ENCODE peak calls at places on chromosomes 3 and 15, in seven cellular contexts. U, S, F, N, D, E and L are unnamed samples.

GRCh38 chr3:50274371-50275104 is 4.3 kb upstream of the LSMEM2 start:
- DNase-seq in U (peak), S (no peak), N (peak), D (peak), F (no peak), E (peak), L (peak)

GRCh38 chr15:31268108-31268501 is 58.5 kb upstream of the KLF13 start:
- DNase-seq in N (no peak), F (no peak), E (no peak), S (no peak), D (no peak), U (no peak), L (no peak)

GRCh38 chr3:170814822-170815221 is 55.2 kb downstream of the RPL22L1 start:
- DNase-seq in D (no peak), U (no peak), N (no peak), F (no peak), E (no peak), S (no peak), L (no peak)

GRCh38 chr3:97689962-97690361 is 74.6 kb upstream of the ARL6 start:
- DNase-seq in N (no peak), U (no peak), D (no peak), F (no peak), S (no peak), E (no peak), L (no peak)

GRCh38 chr3:141367038-141367730 is 1.1 kb upstream of the ZBTB38 start:
- DNase-seq in S (no peak), D (peak), U (no peak), F (no peak), E (no peak), N (peak), L (no peak)

GRCh38 chr3:33218072-33218445 is 551 bp downstream of the SUSD5 start:
- DNase-seq in S (no peak), N (no peak), F (peak), D (peak), U (no peak), E (no peak), L (no peak)

GRCh38 chr15:80242802-80243201 is 9.2 kb downstream of the CTXND1 start:
- DNase-seq in S (no peak), N (no peak), U (no peak), D (no peak), E (no peak), F (no peak), L (no peak)

GRCh38 chr3:179702271-179702947 is 49.6 kb downstream of the USP13 start:
- DNase-seq in S (no peak), N (no peak), F (no peak), D (no peak), U (no peak), E (no peak), L (no peak)

GRCh38 chr15:91807122-91807521 is 46.4 kb upstream of the SLCO3A1 start:
- DNase-seq in U (no peak), E (no peak), S (no peak), D (no peak), F (no peak), N (no peak), L (no peak)

GRCh38 chr15:85010472-85011209 is 29.0 kb downstream of the PDE8A start:
- DNase-seq in D (no peak), F (no peak), S (no peak), U (no peak), N (no peak), E (no peak), L (no peak)

GRCh38 chr3:127069814-127070440 is 87.0 kb downstream of the PLXNA1 start:
- DNase-seq in U (no peak), D (no peak), E (no peak), F (no peak), S (no peak), N (no peak), L (no peak)

GRCh38 chr3:43217633-43218032 is 68.7 kb upstream of the SNRK start:
- DNase-seq in F (no peak), S (no peak), E (no peak), U (no peak), N (no peak), D (no peak), L (no peak)

GRCh38 chr15:39451121-39451698 is 129.7 kb upstream of the THBS1 start:
- DNase-seq in D (no peak), F (no peak), S (no peak), U (no peak), N (no peak), E (no peak), L (no peak)

GRCh38 chr15:50065264-50065663 is 53.8 kb downstream of the ATP8B4 start:
- DNase-seq in U (no peak), E (no peak), F (no peak), D (no peak), N (no peak), S (no peak), L (no peak)

GRCh38 chr3:116140100-116140689 is 305.1 kb downstream of the LSAMP start:
- DNase-seq in N (no peak), D (peak), S (no peak), F (no peak), U (no peak), E (no peak), L (peak)

GRCh38 chr3:46127503-46127902 is 80.6 kb downstream of the CCR1 start:
- DNase-seq in N (no peak), D (peak), E (no peak), U (no peak), S (no peak), F (no peak), L (no peak)

GRCh38 chr3:89584398-89584797 is 477.0 kb downstream of the EPHA3 start:
- DNase-seq in E (no peak), U (no peak), N (no peak), S (no peak), F (no peak), D (no peak), L (no peak)

GRCh38 chr3:58986654-58987053 is 63.2 kb downstream of the CFAP20DC start:
- DNase-seq in E (no peak), S (no peak), U (no peak), N (no peak), D (no peak), F (no peak), L (no peak)

GRCh38 chr15:31278544-31279220 is 48.0 kb upstream of the KLF13 start:
- DNase-seq in F (no peak), U (no peak), E (no peak), N (peak), S (no peak), D (no peak), L (no peak)

GRCh38 chr3:149813367-149814281 is 609 bp downstream of the RNF13 start:
- DNase-seq in F (peak), D (peak), S (no peak), U (no peak), N (peak), E (no peak), L (peak)

GRCh38 chr3:170154084-170154483 is 27.4 kb downstream of the PHC3 start:
- DNase-seq in U (no peak), N (no peak), D (no peak), F (no peak), E (no peak), S (no peak), L (no peak)